ENCODE peak calls at places on chromosomes 11 and 22, in seven cellular contexts. One of them, this sample, is unnamed.

GRCh38 chr22:23533328-23533762 is 46.7 kb downstream of the IGLL1 start:
- DNase-seq in K562: peak
- DNase-seq in H1: peak
- DNase-seq in SK-N-SH: peak
- DNase-seq in HepG2: peak
- DNase-seq in HCT116: no peak
- DNase-seq in GM12878: no peak
- DNase-seq in this sample: peak

GRCh38 chr11:30789270-30789669 is 203.1 kb upstream of the MPPED2 start:
- DNase-seq in HepG2: no peak
- DNase-seq in SK-N-SH: no peak
- DNase-seq in H1: no peak
- DNase-seq in GM12878: no peak
- DNase-seq in K562: no peak
- DNase-seq in HCT116: no peak
- DNase-seq in this sample: no peak

GRCh38 chr11:88384004-88384677 is 46.6 kb upstream of the CTSC start:
- DNase-seq in K562: no peak
- DNase-seq in SK-N-SH: no peak
- DNase-seq in H1: no peak
- DNase-seq in HCT116: peak
- DNase-seq in GM12878: no peak
- DNase-seq in HepG2: no peak
- DNase-seq in this sample: peak

GRCh38 chr11:106888386-106888785 is 129.9 kb downstream of the GUCY1A2 start:
- DNase-seq in K562: no peak
- DNase-seq in HCT116: no peak
- DNase-seq in HepG2: no peak
- DNase-seq in GM12878: no peak
- DNase-seq in SK-N-SH: no peak
- DNase-seq in H1: no peak
- DNase-seq in this sample: no peak

GRCh38 chr11:65366340-65366773 is 11.8 kb downstream of the TIGD3 start:
- DNase-seq in HepG2: peak
- DNase-seq in SK-N-SH: peak
- DNase-seq in H1: no peak
- DNase-seq in HCT116: peak
- DNase-seq in GM12878: no peak
- DNase-seq in K562: peak
- DNase-seq in this sample: peak

GRCh38 chr11:124174001-124174400 is 9.1 kb upstream of the OR10D3 start:
- DNase-seq in H1: no peak
- DNase-seq in HepG2: peak
- DNase-seq in HCT116: peak
- DNase-seq in K562: peak
- DNase-seq in SK-N-SH: no peak
- DNase-seq in GM12878: no peak
- DNase-seq in this sample: peak

GRCh38 chr11:95668113-95668512 is 121.5 kb downstream of the FAM76B start:
- DNase-seq in SK-N-SH: no peak
- DNase-seq in HCT116: no peak
- DNase-seq in K562: no peak
- DNase-seq in GM12878: no peak
- DNase-seq in H1: no peak
- DNase-seq in HepG2: no peak
- DNase-seq in this sample: no peak

GRCh38 chr11:120168960-120169681 is 31.2 kb upstream of the TRIM29 start:
- DNase-seq in GM12878: no peak
- DNase-seq in HCT116: no peak
- DNase-seq in HepG2: peak
- DNase-seq in K562: peak
- DNase-seq in SK-N-SH: peak
- DNase-seq in H1: peak
- DNase-seq in this sample: peak

GRCh38 chr11:69657911-69658605 is 17.1 kb downstream of the LTO1 start:
- DNase-seq in K562: no peak
- DNase-seq in H1: no peak
- DNase-seq in HepG2: peak
- DNase-seq in SK-N-SH: peak
- DNase-seq in GM12878: no peak
- DNase-seq in HCT116: no peak
- DNase-seq in this sample: no peak

GRCh38 chr11:13210424-13210823 is 67.2 kb upstream of the BMAL1 start:
- DNase-seq in SK-N-SH: peak
- DNase-seq in HCT116: peak
- DNase-seq in HepG2: peak
- DNase-seq in H1: peak
- DNase-seq in GM12878: no peak
- DNase-seq in K562: peak
- DNase-seq in this sample: peak

GRCh38 chr22:39839917-39840510 is 53.5 kb downstream of the ENTHD1 start:
- DNase-seq in GM12878: peak
- DNase-seq in H1: no peak
- DNase-seq in HepG2: no peak
- DNase-seq in SK-N-SH: no peak
- DNase-seq in HCT116: no peak
- DNase-seq in K562: peak
- DNase-seq in this sample: no peak

GRCh38 chr22:40620464-40621046 is 16.0 kb downstream of the MRTFA start:
- DNase-seq in HepG2: no peak
- DNase-seq in H1: no peak
- DNase-seq in SK-N-SH: no peak
- DNase-seq in K562: peak
- DNase-seq in HCT116: peak
- DNase-seq in GM12878: no peak
- DNase-seq in this sample: no peak

GRCh38 chr22:17984114-17984513 is 40.2 kb downstream of the MICAL3 start:
- DNase-seq in HepG2: no peak
- DNase-seq in K562: no peak
- DNase-seq in HCT116: no peak
- DNase-seq in SK-N-SH: no peak
- DNase-seq in GM12878: no peak
- DNase-seq in H1: no peak
- DNase-seq in this sample: no peak

GRCh38 chr11:83816572-83817187 is 530.5 kb upstream of the CCDC90B start:
- DNase-seq in SK-N-SH: peak
- DNase-seq in H1: no peak
- DNase-seq in GM12878: no peak
- DNase-seq in HepG2: peak
- DNase-seq in K562: peak
- DNase-seq in HCT116: no peak
- DNase-seq in this sample: peak

GRCh38 chr11:46665356-46665755 is 35.1 kb downstream of the ARHGAP1 start:
- DNase-seq in H1: no peak
- DNase-seq in GM12878: no peak
- DNase-seq in K562: no peak
- DNase-seq in HepG2: no peak
- DNase-seq in HCT116: no peak
- DNase-seq in SK-N-SH: no peak
- DNase-seq in this sample: no peak

GRCh38 chr11:67613960-67614715 is 7.4 kb downstream of the NDUFV1 start:
- DNase-seq in K562: peak
- DNase-seq in HCT116: peak
- DNase-seq in GM12878: peak
- DNase-seq in H1: no peak
- DNase-seq in SK-N-SH: peak
- DNase-seq in HepG2: no peak
- DNase-seq in this sample: no peak
- TF ChIP-seq JUND in K562: no peak
- TF ChIP-seq JUND in HCT116: no peak
- TF ChIP-seq JUND in GM12878: no peak
- TF ChIP-seq JUND in H1: no peak
- TF ChIP-seq JUND in SK-N-SH: no peak
- TF ChIP-seq JUND in HepG2: no peak
- TF ChIP-seq JUND in this sample: no peak

GRCh38 chr22:48900626-48901025 is 927.0 kb downstream of the BRD1 start:
- DNase-seq in HepG2: no peak
- DNase-seq in GM12878: no peak
- DNase-seq in K562: no peak
- DNase-seq in H1: no peak
- DNase-seq in HCT116: no peak
- DNase-seq in SK-N-SH: no peak
- DNase-seq in this sample: no peak

GRCh38 chr22:48900327-48900597 is 927.4 kb downstream of the BRD1 start:
- DNase-seq in HCT116: no peak
- DNase-seq in K562: no peak
- DNase-seq in SK-N-SH: no peak
- DNase-seq in H1: no peak
- DNase-seq in HepG2: no peak
- DNase-seq in GM12878: no peak
- DNase-seq in this sample: no peak

GRCh38 chr22:48901324-48901723 is 926.3 kb downstream of the BRD1 start:
- DNase-seq in HepG2: no peak
- DNase-seq in H1: no peak
- DNase-seq in K562: no peak
- DNase-seq in SK-N-SH: no peak
- DNase-seq in GM12878: no peak
- DNase-seq in HCT116: no peak
- DNase-seq in this sample: no peak

GRCh38 chr22:48898524-48899377 is 928.9 kb downstream of the BRD1 start:
- DNase-seq in GM12878: no peak
- DNase-seq in SK-N-SH: no peak
- DNase-seq in HepG2: no peak
- DNase-seq in HCT116: no peak
- DNase-seq in H1: no peak
- DNase-seq in K562: no peak
- DNase-seq in this sample: no peak

DNA sequence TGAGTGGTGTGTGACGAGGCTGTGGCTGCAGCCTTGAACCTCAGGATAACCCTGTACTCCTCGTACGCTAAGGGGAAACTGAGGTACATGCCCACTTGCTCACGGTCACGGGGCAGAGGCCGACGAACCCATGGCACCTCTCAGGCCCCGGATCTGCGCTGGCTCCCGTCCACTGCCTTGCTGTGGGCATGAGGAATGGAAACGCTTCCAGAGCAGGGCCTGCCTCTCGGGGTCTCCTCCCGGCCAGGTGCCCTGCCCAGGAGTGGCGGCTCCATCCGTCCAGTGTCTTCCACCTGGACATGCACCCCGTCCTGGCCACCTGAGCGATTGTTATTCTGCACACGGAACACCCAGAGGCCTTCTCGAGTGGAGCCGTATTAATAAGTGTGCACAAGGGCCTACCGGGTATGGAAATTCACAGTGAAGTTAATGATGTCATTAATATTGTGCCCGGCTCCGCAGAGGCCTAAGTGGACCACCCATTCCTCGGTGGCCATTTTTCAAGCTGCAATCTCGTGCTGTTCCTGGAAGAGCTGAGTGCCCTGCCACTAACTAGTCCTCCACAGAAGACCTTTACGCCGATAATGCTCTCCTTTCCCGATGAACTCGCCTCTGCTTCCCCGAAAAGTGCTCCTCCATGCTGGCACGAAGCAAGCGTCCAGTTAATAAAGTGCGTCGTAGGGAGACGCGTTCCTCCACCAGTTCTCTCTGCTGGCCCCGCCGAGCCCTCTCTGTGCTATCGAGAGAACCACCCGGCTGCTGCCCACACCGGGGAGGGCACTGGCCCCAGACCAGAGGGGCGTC is 927.9 kb downstream of the BRD1 start:
- DNase-seq in H1: no peak
- DNase-seq in GM12878: no peak
- DNase-seq in K562: no peak
- DNase-seq in HepG2: no peak
- DNase-seq in SK-N-SH: no peak
- DNase-seq in HCT116: no peak
- DNase-seq in this sample: no peak
- TF ChIP-seq JUND in H1: no peak
- TF ChIP-seq JUND in GM12878: no peak
- TF ChIP-seq JUND in K562: no peak
- TF ChIP-seq JUND in HepG2: no peak
- TF ChIP-seq JUND in SK-N-SH: no peak
- TF ChIP-seq JUND in HCT116: no peak
- TF ChIP-seq JUND in this sample: no peak

GRCh38 chr22:43295660-43296059 is 47.5 kb downstream of the SCUBE1 start:
- DNase-seq in HCT116: no peak
- DNase-seq in H1: no peak
- DNase-seq in GM12878: no peak
- DNase-seq in SK-N-SH: no peak
- DNase-seq in K562: no peak
- DNase-seq in HepG2: no peak
- DNase-seq in this sample: no peak

GRCh38 chr22:43292633-43293025 is 50.5 kb downstream of the SCUBE1 start:
- DNase-seq in K562: no peak
- DNase-seq in GM12878: no peak
- DNase-seq in HCT116: no peak
- DNase-seq in HepG2: no peak
- DNase-seq in H1: no peak
- DNase-seq in SK-N-SH: no peak
- DNase-seq in this sample: no peak

GRCh38 chr22:43295173-43295572 is 48.0 kb downstream of the SCUBE1 start:
- DNase-seq in GM12878: no peak
- DNase-seq in SK-N-SH: no peak
- DNase-seq in H1: no peak
- DNase-seq in HepG2: no peak
- DNase-seq in K562: no peak
- DNase-seq in HCT116: no peak
- DNase-seq in this sample: no peak

GRCh38 chr22:43293259-43293658 is 49.9 kb downstream of the SCUBE1 start:
- DNase-seq in GM12878: no peak
- DNase-seq in H1: no peak
- DNase-seq in HCT116: no peak
- DNase-seq in HepG2: no peak
- DNase-seq in SK-N-SH: no peak
- DNase-seq in K562: peak
- DNase-seq in this sample: no peak

DNA sequence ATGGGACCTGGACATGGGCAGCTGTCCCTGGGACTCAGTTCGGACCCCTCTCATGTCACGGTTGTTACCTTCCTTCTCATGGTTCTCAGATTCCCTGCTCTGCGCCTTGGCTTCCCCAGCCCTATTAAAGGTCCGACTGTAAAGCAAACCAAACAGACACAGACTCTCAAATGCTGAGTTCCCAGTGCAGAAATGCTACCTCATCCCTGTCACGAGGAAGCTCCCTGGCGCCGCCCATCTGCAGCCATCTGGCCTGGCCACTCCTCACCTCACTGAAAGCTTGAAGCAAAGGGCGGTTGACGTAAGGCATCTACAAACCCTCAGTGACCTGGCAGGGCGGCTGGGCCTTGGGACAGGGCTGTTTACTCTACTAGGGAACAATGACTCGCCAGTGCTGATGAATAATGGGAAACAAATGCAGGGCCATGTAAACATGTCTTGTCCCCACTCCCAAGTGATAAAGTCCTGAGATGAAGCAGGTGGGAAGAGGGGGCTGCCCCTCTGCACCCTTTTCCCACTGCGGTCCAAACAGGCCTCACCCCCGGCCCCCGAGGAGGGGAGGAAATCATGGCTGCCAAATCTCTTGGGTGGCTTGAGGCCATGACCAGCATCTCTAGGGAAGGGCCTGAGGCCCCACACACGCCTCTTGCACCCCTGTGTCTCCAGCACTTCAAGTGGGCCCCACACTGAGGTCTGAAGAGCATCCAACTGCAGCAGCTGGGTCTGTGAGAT is 49.3 kb downstream of the SCUBE1 start:
- DNase-seq in GM12878: no peak
- DNase-seq in HepG2: peak
- DNase-seq in SK-N-SH: no peak
- DNase-seq in H1: no peak
- DNase-seq in HCT116: no peak
- DNase-seq in K562: peak
- DNase-seq in this sample: peak
- TF ChIP-seq JUND in GM12878: no peak
- TF ChIP-seq JUND in HepG2: peak
- TF ChIP-seq JUND in SK-N-SH: no peak
- TF ChIP-seq JUND in H1: no peak
- TF ChIP-seq JUND in HCT116: no peak
- TF ChIP-seq JUND in K562: peak
- TF ChIP-seq JUND in this sample: no peak

GRCh38 chr11:121550247-121551132 is 97.7 kb upstream of the SORL1-AS1 start:
- DNase-seq in SK-N-SH: no peak
- DNase-seq in HCT116: no peak
- DNase-seq in GM12878: no peak
- DNase-seq in H1: no peak
- DNase-seq in HepG2: no peak
- DNase-seq in K562: no peak
- DNase-seq in this sample: no peak
- TF ChIP-seq JUND in SK-N-SH: no peak
- TF ChIP-seq JUND in HCT116: no peak
- TF ChIP-seq JUND in GM12878: no peak
- TF ChIP-seq JUND in H1: no peak
- TF ChIP-seq JUND in HepG2: no peak
- TF ChIP-seq JUND in K562: no peak
- TF ChIP-seq JUND in this sample: no peak

This sample was measured in T47D.